ENCODE peak calls at places on chromosomes 16 and 17, in eight cellular contexts. E is activated CD4-positive, alpha-beta T cell treated with anti-CD3 and anti-CD28 coated beads, Interleukin-2, amount 50 U/mL, for 1 hour; T is activated naive CD4-positive, alpha-beta T cell; R is left ventricle myocardium superior; Z is skeletal muscle cell; Q is left cardiac atrium; N is NCI-H1105; F is AG04450. W is an unnamed sample.

GRCh38 chr16:23293016-23293415 is 9.1 kb upstream of the SCNN1B start:
- DNase-seq in E (no peak), N (no peak), Q (no peak), Z (no peak), T (no peak), R (no peak), F (no peak), W (no peak)

GRCh38 chr17:73386561-73386960 is 74.8 kb upstream of the CDC42EP4 start:
- DNase-seq in R (no peak), E (no peak), N (no peak), T (no peak), Q (no peak), F (no peak), Z (no peak), W (no peak)

GRCh38 chr17:77456271-77456950 is 315.6 kb downstream of the SEC14L1 start:
- DNase-seq in T (no peak), Q (no peak), R (no peak), F (no peak), Z (no peak), N (no peak), E (no peak), W (no peak)

GRCh38 chr17:31534223-31534888 is 142.9 kb downstream of the RAB11FIP4 start:
- DNase-seq in Z (no peak), T (no peak), F (no peak), E (no peak), Q (no peak), N (no peak), R (no peak), W (no peak)

GRCh38 chr16:84562174-84562815 is 55.6 kb downstream of the COTL1 start:
- DNase-seq in N (no peak), T (no peak), Z (no peak), Q (peak), E (no peak), R (peak), F (no peak), W (peak)

GRCh38 chr17:1762233-1762905 is 509 bp downstream of the SERPINF1 start:
- DNase-seq in E (no peak), Q (peak), T (no peak), Z (peak), R (peak), N (no peak), F (peak), W (no peak)

GRCh38 chr16:10297341-10298006 is 88.4 kb upstream of the ATF7IP2 start:
- DNase-seq in Z (no peak), R (no peak), E (no peak), T (no peak), N (no peak), Q (no peak), F (no peak), W (peak)

GRCh38 chr16:88991813-88992350 is 14.9 kb upstream of the CBFA2T3 start:
- DNase-seq in N (no peak), T (no peak), F (no peak), Q (no peak), E (no peak), R (no peak), Z (no peak), W (no peak)

GRCh38 chr17:602436-602835 is 112.2 kb downstream of the VPS53 start:
- DNase-seq in R (no peak), Q (no peak), E (no peak), Z (no peak), F (no peak), N (no peak), T (no peak), W (no peak)

GRCh38 chr17:34182036-34182803 is 72.9 kb upstream of the CCL2 start:
- DNase-seq in R (no peak), T (no peak), Z (no peak), Q (no peak), E (no peak), N (no peak), F (no peak), W (no peak)

GRCh38 chr16:64615647-64616280 is 506.1 kb downstream of the CDH11 start:
- DNase-seq in F (no peak), N (peak), E (no peak), Z (peak), Q (no peak), R (peak), T (no peak), W (no peak)

GRCh38 chr16:81729451-81729850 is 49.6 kb upstream of the PLCG2 start:
- DNase-seq in Q (no peak), E (no peak), Z (no peak), T (no peak), R (no peak), N (no peak), F (no peak), W (no peak)

GRCh38 chr16:53612003-53612402 is 91.7 kb downstream of the RPGRIP1L start:
- DNase-seq in T (no peak), Z (no peak), R (no peak), Q (no peak), E (no peak), N (no peak), F (no peak), W (no peak)

GRCh38 chr17:16975266-16975651 is 3.3 kb upstream of the TNFRSF13B start:
- DNase-seq in Z (no peak), T (no peak), N (no peak), E (no peak), R (no peak), F (no peak), Q (no peak), W (no peak)

GRCh38 chr17:82832881-82833475 is 6.8 kb downstream of the ZNF750 start:
- DNase-seq in F (no peak), T (no peak), E (no peak), Z (no peak), N (no peak), R (peak), Q (no peak), W (no peak)

GRCh38 chr17:64358261-64358788 is 32.3 kb downstream of the PECAM1 start:
- DNase-seq in F (no peak), Z (no peak), Q (no peak), T (no peak), E (no peak), N (peak), R (no peak), W (no peak)

GRCh38 chr16:84876873-84877606 is 57.3 kb downstream of the CRISPLD2 start:
- DNase-seq in N (no peak), F (no peak), E (no peak), Q (no peak), T (no peak), R (peak), Z (no peak), W (no peak)

GRCh38 chr17:48835971-48836370 is 5.1 kb downstream of the CALCOCO2 start:
- DNase-seq in N (no peak), E (no peak), F (no peak), R (no peak), T (no peak), Q (no peak), Z (no peak), W (no peak)

GRCh38 chr17:9138161-9138717 is 116.9 kb downstream of the NTN1 start:
- DNase-seq in Z (no peak), N (no peak), Q (peak), E (no peak), F (no peak), R (peak), T (no peak), W (no peak)

GRCh38 chr17:40490289-40490853 is 11.1 kb downstream of the TNS4 start:
- DNase-seq in F (peak), Z (no peak), T (peak), Q (peak), E (no peak), R (peak), N (no peak), W (no peak)

GRCh38 chr17:5813357-5813756 is 229.0 kb upstream of the NLRP1 start:
- DNase-seq in Q (no peak), N (no peak), R (no peak), T (no peak), Z (no peak), F (no peak), E (no peak), W (no peak)

GRCh38 chr17:72654746-72655145 is 437.7 kb downstream of the SLC39A11 start:
- DNase-seq in F (no peak), T (no peak), N (no peak), Z (no peak), R (no peak), Q (no peak), E (no peak), W (no peak)

GRCh38 chr17:17666111-17666714 is 15.0 kb upstream of the RAI1 start:
- DNase-seq in Z (no peak), E (no peak), R (no peak), N (no peak), Q (no peak), F (no peak), T (no peak), W (no peak)

GRCh38 chr16:72568502-72568901 is 396.5 kb upstream of the PMFBP1 start:
- DNase-seq in Q (no peak), T (no peak), F (no peak), N (no peak), E (no peak), Z (no peak), R (no peak), W (no peak)

GRCh38 chr16:66054095-66054494 is 312.4 kb upstream of the CDH5 start:
- DNase-seq in Q (no peak), Z (no peak), F (no peak), E (no peak), N (no peak), R (no peak), T (no peak), W (no peak)

GRCh38 chr17:50684612-50685333 is 22.9 kb downstream of the ANKRD40 start:
- DNase-seq in Z (no peak), R (no peak), N (no peak), F (no peak), Q (no peak), T (no peak), E (no peak), W (no peak)

GRCh38 chr17:45172541-45173286 is 11.0 kb downstream of the HEXIM2 start:
- DNase-seq in N (no peak), T (peak), F (no peak), Q (peak), E (peak), R (peak), Z (no peak), W (peak)